ENCODE peak calls at places on chromosomes 5 and 9, in seven cellular contexts. R is breast epithelium, O is prostate gland, M is ovary, K is right lobe of liver, A is suprapubic skin, J is HepG2. U is an unnamed sample.

GRCh38 chr5:163705983-163706771 is 200.8 kb downstream of the MAT2B start:
- DNase-seq in A (no peak), J (no peak), O (no peak), R (no peak), M (no peak), K (no peak), U (no peak)

GRCh38 chr5:89343666-89344065 is 460.7 kb upstream of the MEF2C start:
- DNase-seq in J (no peak), K (no peak), O (no peak), M (no peak), A (no peak), R (no peak), U (no peak)

GRCh38 chr5:66646570-66646969 is 50.4 kb downstream of the MAST4 start:
- DNase-seq in O (no peak), R (no peak), A (no peak), J (no peak), K (no peak), M (no peak), U (no peak)

GRCh38 chr5:153584561-153585359 is 94.3 kb downstream of the GRIA1 start:
- DNase-seq in M (no peak), J (no peak), O (no peak), K (no peak), R (no peak), A (no peak), U (no peak)

GRCh38 chr9:119026120-119026519 is 343.1 kb downstream of the BRINP1 start:
- DNase-seq in J (no peak), A (no peak), K (no peak), R (peak), M (peak), O (peak), U (peak)

GRCh38 chr9:93355827-93356226 is 95.7 kb upstream of the FAM120A start:
- DNase-seq in K (no peak), A (no peak), R (no peak), M (no peak), O (no peak), J (no peak), U (no peak)

GRCh38 chr5:148858547-148858946 is 32.1 kb downstream of the ADRB2 start:
- DNase-seq in A (no peak), M (no peak), O (no peak), J (no peak), K (no peak), R (no peak), U (no peak)

GRCh38 chr9:6877671-6878161 is 119.9 kb downstream of the KDM4C start:
- DNase-seq in J (peak), A (no peak), M (no peak), K (no peak), R (no peak), O (no peak), U (no peak)

GRCh38 chr9:7094052-7094451 is 336.3 kb downstream of the KDM4C start:
- DNase-seq in M (no peak), J (peak), K (no peak), R (no peak), A (no peak), O (no peak), U (no peak)

GRCh38 chr9:34929506-34930102 is 28.5 kb upstream of the PHF24 start:
- DNase-seq in A (no peak), K (no peak), M (no peak), J (peak), O (no peak), R (no peak), U (no peak)

GRCh38 chr5:127562252-127562651 is 44.8 kb downstream of the PRRC1 start:
- DNase-seq in M (no peak), A (no peak), K (no peak), J (peak), R (no peak), O (no peak), U (no peak)

DNA sequence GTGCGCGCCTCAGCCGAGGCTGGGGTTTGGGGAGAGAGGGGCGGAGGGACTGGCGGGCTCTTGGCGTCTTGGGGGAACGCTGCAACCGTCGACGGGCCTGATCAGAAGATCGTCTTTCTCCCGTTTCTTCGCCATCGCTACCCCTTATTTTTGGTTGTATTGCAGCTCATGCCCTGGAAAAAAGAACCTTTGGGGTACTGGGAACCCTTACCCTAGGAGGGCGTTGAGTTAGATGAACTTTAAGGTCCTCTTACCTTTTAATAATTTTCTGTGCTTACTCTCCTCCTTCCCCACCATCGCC is 719 bp downstream of the PAIP2 start:
- DNase-seq in O (no peak), A (no peak), R (no peak), M (no peak), J (no peak), K (no peak), U (no peak)
- TF ChIP-seq POLR2A in O (no peak), A (no peak), R (no peak), M (no peak), J (no peak), K (no peak), U (no peak)

GRCh38 chr9:126514037-126514821 is 99.5 kb upstream of the LMX1B start:
- DNase-seq in J (no peak), O (no peak), K (peak), M (peak), A (no peak), R (no peak), U (no peak)
- H3K4me3 ChIP-seq in J (no peak), O (no peak), K (no peak), M (no peak), A (peak), R (peak), U (no peak)

DNA sequence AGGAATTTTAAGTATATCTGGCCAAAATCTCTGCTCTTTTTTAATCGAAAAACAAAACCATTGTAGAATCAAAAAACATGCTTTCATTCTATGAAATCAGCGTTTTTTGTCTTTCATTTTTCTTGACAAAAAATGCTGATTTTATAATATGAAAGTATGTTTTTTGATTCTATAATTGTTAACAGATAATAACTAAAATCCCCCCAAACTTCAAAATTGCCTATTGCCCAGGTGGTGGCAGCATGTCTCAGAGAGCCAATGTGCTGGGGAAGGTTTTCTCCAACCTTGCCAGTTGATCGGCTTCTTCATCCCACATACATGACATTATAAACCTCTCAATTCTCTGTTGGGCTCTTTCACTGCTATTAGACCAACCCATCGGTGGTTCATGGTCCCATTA is 5.1 kb upstream of the SMIM15 start:
- DNase-seq in R (no peak), K (no peak), A (no peak), M (no peak), J (no peak), O (peak), U (no peak)
- TF ChIP-seq CTCF in R (no peak), K (peak), A (no peak), M (no peak), J (peak), O (no peak), U (no peak)

DNA sequence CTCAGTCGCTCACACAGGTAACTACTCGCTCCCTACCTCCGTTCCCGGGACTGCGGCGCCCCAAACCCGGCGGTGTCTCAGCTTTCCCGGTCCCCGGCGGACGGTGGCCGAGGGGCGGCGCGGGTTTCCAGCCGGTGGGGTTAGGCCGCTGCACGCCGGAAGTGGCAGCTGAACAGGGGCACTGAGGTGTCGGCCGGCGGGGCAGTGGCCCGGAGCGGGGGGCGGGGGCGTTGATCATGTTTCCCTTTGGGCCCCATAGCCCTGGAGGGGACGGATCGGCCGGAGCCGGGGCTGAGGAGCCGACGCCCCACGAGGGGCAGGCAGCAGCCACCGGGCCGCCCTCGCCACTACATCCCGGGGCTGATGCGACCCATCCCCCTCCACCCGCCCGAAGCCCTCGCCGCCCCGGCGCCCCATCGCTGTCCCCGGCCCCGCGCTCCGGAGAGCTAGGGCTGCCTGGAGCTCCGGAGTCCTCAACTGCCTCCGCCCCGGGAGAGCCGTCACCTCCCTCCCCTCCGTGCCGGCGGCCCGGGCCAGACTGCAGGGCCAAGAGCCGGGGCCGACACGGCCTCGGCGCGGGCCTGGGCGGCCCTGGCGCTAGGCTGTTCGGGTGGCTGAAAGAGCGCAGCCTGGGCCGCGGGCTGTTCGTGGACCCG is at the start of gene DCAF10:
- DNase-seq in A (peak), K (peak), R (peak), O (peak), J (peak), M (peak), U (peak)
- TF ChIP-seq POLR2A in A (peak), K (peak), R (peak), O (peak), J (peak), M (peak), U (no peak)

GRCh38 chr9:130387398-130387797 is 57.4 kb upstream of the ASS1 start:
- DNase-seq in M (no peak), J (no peak), A (no peak), R (no peak), K (no peak), O (no peak), U (no peak)
- H3K4me3 ChIP-seq in M (no peak), J (no peak), A (no peak), R (no peak), K (no peak), O (no peak), U (no peak)

GRCh38 chr5:142719836-142720330 is 34.0 kb upstream of the FGF1 start:
- DNase-seq in K (no peak), O (no peak), A (no peak), J (no peak), M (no peak), R (no peak), U (no peak)
- TF ChIP-seq CTCF in K (no peak), O (no peak), A (no peak), J (no peak), M (no peak), R (no peak), U (no peak)

U was measured in lower leg skin.